ENCODE peak calls at places on chromosomes 16 and 17, in four cellular contexts. One of them, this sample, is unnamed.

GRCh38 chr16:54048994-54049929 is 237.3 kb downstream of the IRX3 start:
- DNase-seq in left ventricle myocardium superior: no peak
- DNase-seq in effector memory CD4-positive, alpha-beta T cell: no peak
- DNase-seq in mucosa of gallbladder: no peak
- DNase-seq in this sample: no peak

GRCh38 chr16:89858973-89859808 is 14.2 kb upstream of the TCF25 start:
- DNase-seq in left ventricle myocardium superior: no peak
- DNase-seq in effector memory CD4-positive, alpha-beta T cell: no peak
- DNase-seq in mucosa of gallbladder: no peak
- DNase-seq in this sample: no peak

GRCh38 chr17:78144146-78144719 is 2.0 kb upstream of the C17orf99 start:
- DNase-seq in left ventricle myocardium superior: peak
- DNase-seq in effector memory CD4-positive, alpha-beta T cell: no peak
- DNase-seq in mucosa of gallbladder: peak
- DNase-seq in this sample: no peak

GRCh38 chr16:66486773-66487579 is 59.9 kb downstream of the BEAN1 start:
- DNase-seq in left ventricle myocardium superior: peak
- DNase-seq in effector memory CD4-positive, alpha-beta T cell: no peak
- DNase-seq in mucosa of gallbladder: no peak
- DNase-seq in this sample: no peak

GRCh38 chr17:40490289-40490853 is 11.1 kb downstream of the TNS4 start:
- DNase-seq in left ventricle myocardium superior: peak
- DNase-seq in effector memory CD4-positive, alpha-beta T cell: no peak
- DNase-seq in mucosa of gallbladder: peak
- DNase-seq in this sample: peak

GRCh38 chr16:28990375-28991040 is 5.7 kb downstream of the LAT start:
- DNase-seq in left ventricle myocardium superior: no peak
- DNase-seq in effector memory CD4-positive, alpha-beta T cell: peak
- DNase-seq in mucosa of gallbladder: no peak
- DNase-seq in this sample: no peak

GRCh38 chr17:38914741-38915638 is 10.4 kb upstream of the LASP1NB start:
- DNase-seq in left ventricle myocardium superior: no peak
- DNase-seq in effector memory CD4-positive, alpha-beta T cell: no peak
- DNase-seq in mucosa of gallbladder: no peak
- DNase-seq in this sample: no peak

GRCh38 chr17:65099941-65100315 is 37.2 kb upstream of the RGS9 start:
- DNase-seq in left ventricle myocardium superior: peak
- DNase-seq in effector memory CD4-positive, alpha-beta T cell: peak
- DNase-seq in mucosa of gallbladder: peak
- DNase-seq in this sample: no peak

GRCh38 chr16:11310997-11311561 is 29.9 kb upstream of the PRM1 start:
- DNase-seq in left ventricle myocardium superior: no peak
- DNase-seq in effector memory CD4-positive, alpha-beta T cell: no peak
- DNase-seq in mucosa of gallbladder: no peak
- DNase-seq in this sample: no peak

GRCh38 chr16:50781043-50781442 is 39.2 kb downstream of the CYLD start:
- DNase-seq in left ventricle myocardium superior: no peak
- DNase-seq in effector memory CD4-positive, alpha-beta T cell: no peak
- DNase-seq in mucosa of gallbladder: no peak
- DNase-seq in this sample: no peak

GRCh38 chr17:64732336-64733006 is 70.4 kb upstream of the SMURF2 start:
- DNase-seq in left ventricle myocardium superior: peak
- DNase-seq in effector memory CD4-positive, alpha-beta T cell: no peak
- DNase-seq in mucosa of gallbladder: no peak
- DNase-seq in this sample: no peak

GRCh38 chr16:13928644-13929043 is 8.7 kb downstream of the ERCC4 start:
- DNase-seq in left ventricle myocardium superior: no peak
- DNase-seq in effector memory CD4-positive, alpha-beta T cell: no peak
- DNase-seq in mucosa of gallbladder: no peak
- DNase-seq in this sample: no peak

GRCh38 chr17:49986396-49987289 is 8.4 kb downstream of the DLX3 start:
- DNase-seq in left ventricle myocardium superior: no peak
- DNase-seq in effector memory CD4-positive, alpha-beta T cell: no peak
- DNase-seq in mucosa of gallbladder: no peak
- DNase-seq in this sample: no peak

GRCh38 chr16:53549970-53550406 is 47.0 kb upstream of the AKTIP start:
- DNase-seq in left ventricle myocardium superior: peak
- DNase-seq in effector memory CD4-positive, alpha-beta T cell: peak
- DNase-seq in mucosa of gallbladder: peak
- DNase-seq in this sample: peak

GRCh38 chr17:63431618-63431938 is 14.5 kb downstream of the CYB561 start:
- DNase-seq in left ventricle myocardium superior: no peak
- DNase-seq in effector memory CD4-positive, alpha-beta T cell: no peak
- DNase-seq in mucosa of gallbladder: no peak
- DNase-seq in this sample: no peak

GRCh38 chr16:17314148-17314547 is 156.6 kb downstream of the XYLT1 start:
- DNase-seq in left ventricle myocardium superior: no peak
- DNase-seq in effector memory CD4-positive, alpha-beta T cell: no peak
- DNase-seq in mucosa of gallbladder: no peak
- DNase-seq in this sample: no peak

GRCh38 chr16:17555176-17555575 is 84.4 kb upstream of the XYLT1 start:
- DNase-seq in left ventricle myocardium superior: no peak
- DNase-seq in effector memory CD4-positive, alpha-beta T cell: no peak
- DNase-seq in mucosa of gallbladder: no peak
- DNase-seq in this sample: no peak

GRCh38 chr16:28167221-28167620 is 44.5 kb downstream of the XPO6 start:
- DNase-seq in left ventricle myocardium superior: no peak
- DNase-seq in effector memory CD4-positive, alpha-beta T cell: no peak
- DNase-seq in mucosa of gallbladder: no peak
- DNase-seq in this sample: no peak

GRCh38 chr17:56292628-56293027 is 139.4 kb downstream of the ANKFN1 start:
- DNase-seq in left ventricle myocardium superior: no peak
- DNase-seq in effector memory CD4-positive, alpha-beta T cell: no peak
- DNase-seq in mucosa of gallbladder: no peak
- DNase-seq in this sample: no peak

GRCh38 chr16:15616475-15616874 is 26.5 kb downstream of the MARF1 start:
- DNase-seq in left ventricle myocardium superior: no peak
- DNase-seq in effector memory CD4-positive, alpha-beta T cell: no peak
- DNase-seq in mucosa of gallbladder: no peak
- DNase-seq in this sample: peak

GRCh38 chr17:9900019-9900594 is 5.0 kb downstream of the RCVRN start:
- DNase-seq in left ventricle myocardium superior: no peak
- DNase-seq in effector memory CD4-positive, alpha-beta T cell: no peak
- DNase-seq in mucosa of gallbladder: no peak
- DNase-seq in this sample: no peak

GRCh38 chr17:81701288-81702071 is 1.7 kb upstream of the MRPL12 start:
- DNase-seq in left ventricle myocardium superior: no peak
- DNase-seq in effector memory CD4-positive, alpha-beta T cell: no peak
- DNase-seq in mucosa of gallbladder: no peak
- DNase-seq in this sample: peak

This sample was measured in NCI-H526.